ENCODE peak calls at places on chromosomes 3 and 15, in nine cellular contexts. Y, R, M, F, V, O, C, S and Z are unnamed samples.

GRCh38 chr15:100005715-100006114 is 272.5 kb upstream of the LYSMD4 start:
- DNase-seq in Y (no peak), R (no peak), M (no peak), F (no peak), V (no peak), O (no peak), C (no peak), S (no peak), Z (no peak)

GRCh38 chr15:29141206-29141907 is 128.3 kb downstream of the NSMCE3 start:
- DNase-seq in Y (no peak), R (no peak), M (no peak), F (no peak), V (no peak), O (peak; percentile 11), C (no peak), S (no peak), Z (peak; percentile 44)

GRCh38 chr3:181252626-181253025 is 263.1 kb upstream of the DNAJC19 start:
- DNase-seq in Y (no peak), R (no peak), M (no peak), F (no peak), V (no peak), O (no peak), C (no peak), S (peak; percentile 6), Z (no peak)

GRCh38 chr3:119292666-119293065 is 1.5 kb upstream of the ARHGAP31 start:
- DNase-seq in Y (no peak), R (no peak), M (peak; percentile 9), F (no peak), V (no peak), O (no peak), C (no peak), S (no peak), Z (no peak)

GRCh38 chr15:59147666-59148065 is 42.7 kb downstream of the CCNB2 start:
- DNase-seq in Y (no peak), R (no peak), M (no peak), F (no peak), V (no peak), O (no peak), C (no peak), S (no peak), Z (no peak)

GRCh38 chr15:68383161-68384074 is 48.5 kb downstream of the ITGA11 start:
- DNase-seq in Y (peak; percentile 39), R (peak; percentile 69), M (peak; percentile 25), F (no peak), V (peak; percentile 71), O (peak; percentile 56), C (peak; percentile 66), S (peak; percentile 22), Z (peak; percentile 47)

GRCh38 chr15:34203936-34204335 is 6.0 kb downstream of the KATNBL1 start:
- DNase-seq in Y (no peak), R (no peak), M (no peak), F (no peak), V (no peak), O (no peak), C (no peak), S (no peak), Z (peak; percentile 20)

GRCh38 chr3:39920271-39920670 is 110.9 kb downstream of the MYRIP start:
- DNase-seq in Y (no peak), R (no peak), M (no peak), F (no peak), V (no peak), O (no peak), C (no peak), S (no peak), Z (no peak)

GRCh38 chr15:41483519-41483918 is 10.2 kb upstream of the ITPKA start:
- DNase-seq in Y (no peak), R (no peak), M (no peak), F (no peak), V (no peak), O (no peak), C (no peak), S (no peak), Z (no peak)

GRCh38 chr3:26753109-26753508 is 130.5 kb downstream of the LRRC3B start:
- DNase-seq in Y (no peak), R (no peak), M (no peak), F (no peak), V (no peak), O (no peak), C (no peak), S (no peak), Z (no peak)

GRCh38 chr15:42863572-42864239 is 56.9 kb downstream of the TTBK2 start:
- DNase-seq in Y (no peak), R (no peak), M (no peak), F (no peak), V (no peak), O (no peak), C (no peak), S (no peak), Z (no peak)

GRCh38 chr3:170953229-170953628 is 44.8 kb upstream of the EIF5A2 start:
- DNase-seq in Y (no peak), R (no peak), M (no peak), F (no peak), V (no peak), O (no peak), C (peak; percentile 72), S (no peak), Z (no peak)

GRCh38 chr3:150170843-150171513 is 200.3 kb upstream of the PFN2 start:
- DNase-seq in Y (no peak), R (no peak), M (no peak), F (no peak), V (no peak), O (no peak), C (peak; percentile 92), S (no peak), Z (no peak)

GRCh38 chr15:92520914-92521623 is 127.4 kb downstream of the ST8SIA2 start:
- DNase-seq in Y (no peak), R (no peak), M (no peak), F (no peak), V (no peak), O (no peak), C (no peak), S (no peak), Z (no peak)

GRCh38 chr3:59919581-59919980 is 869.8 kb upstream of the CFAP20DC start:
- DNase-seq in Y (no peak), R (no peak), M (no peak), F (no peak), V (no peak), O (no peak), C (no peak), S (no peak), Z (no peak)

GRCh38 chr15:101013151-101013550 is 94.0 kb downstream of the LRRK1 start:
- DNase-seq in Y (no peak), R (no peak), M (no peak), F (no peak), V (no peak), O (peak; percentile 6), C (no peak), S (no peak), Z (no peak)

GRCh38 chr3:139457066-139457465 is 19.2 kb downstream of the RBP2 start:
- DNase-seq in Y (no peak), R (no peak), M (no peak), F (no peak), V (no peak), O (no peak), C (no peak), S (no peak), Z (peak; percentile 86)

GRCh38 chr3:197539651-197540051 is 16.1 kb downstream of the BDH1 start:
- DNase-seq in Y (no peak), R (no peak), M (no peak), F (no peak), V (no peak), O (no peak), C (no peak), S (no peak), Z (peak; percentile 95)

GRCh38 chr3:53807117-53807521 is 39.1 kb downstream of the CHDH start:
- DNase-seq in Y (no peak), R (no peak), M (no peak), F (no peak), V (no peak), O (no peak), C (no peak), S (no peak), Z (no peak)

GRCh38 chr3:123584284-123584987 is 417 bp downstream of the HACD2 start:
- DNase-seq in Y (no peak), R (no peak), M (no peak), F (no peak), V (peak; percentile 71), O (peak; percentile 67), C (no peak), S (peak; percentile 57), Z (no peak)

GRCh38 chr3:44120721-44121582 is 120.7 kb upstream of the TOPAZ1 start:
- DNase-seq in Y (no peak), R (no peak), M (no peak), F (no peak), V (no peak), O (peak; percentile 27), C (peak; percentile 89), S (no peak), Z (no peak)

GRCh38 chr3:141091416-141091815 is 40.3 kb downstream of the SPSB4 start:
- DNase-seq in Y (no peak), R (no peak), M (no peak), F (no peak), V (no peak), O (no peak), C (no peak), S (no peak), Z (no peak)

GRCh38 chr3:49357466-49358216 is 512 bp downstream of the GPX1 start:
- DNase-seq in Y (peak; percentile 32), R (no peak), M (peak; percentile 44), F (peak; percentile 30), V (peak; percentile 28), O (peak; percentile 51), C (peak; percentile 80), S (no peak), Z (peak; percentile 85)

GRCh38 chr15:95235033-95235432 is 1003.7 kb downstream of the MCTP2 start:
- DNase-seq in Y (no peak), R (no peak), M (no peak), F (no peak), V (no peak), O (no peak), C (no peak), S (no peak), Z (no peak)

GRCh38 chr3:32246079-32246675 is 7.7 kb downstream of the CMTM8 start:
- DNase-seq in Y (no peak), R (no peak), M (no peak), F (no peak), V (no peak), O (no peak), C (no peak), S (no peak), Z (peak; percentile 82)

GRCh38 chr15:97960364-97961066 is at the start of gene ARRDC4:
- DNase-seq in Y (peak; percentile 98), R (peak; percentile 40), M (peak; percentile 99), F (peak; percentile 66), V (peak; percentile 94), O (peak; percentile 100), C (peak; percentile 100), S (peak; percentile 99), Z (peak; percentile 99)

GRCh38 chr3:87175662-87176230 is 51.4 kb upstream of the CHMP2B start:
- DNase-seq in Y (no peak), R (no peak), M (no peak), F (no peak), V (no peak), O (no peak), C (no peak), S (no peak), Z (no peak)

GRCh38 chr15:31100738-31101137 is 787 bp downstream of the TRPM1 start:
- DNase-seq in Y (no peak), R (no peak), M (no peak), F (no peak), V (no peak), O (no peak), C (no peak), S (no peak), Z (no peak)

GRCh38 chr15:38463893-38464292 is 10.0 kb downstream of the FAM98B start:
- DNase-seq in Y (no peak), R (no peak), M (no peak), F (no peak), V (no peak), O (no peak), C (no peak), S (no peak), Z (no peak)

GRCh38 chr15:73826711-73827243 is 46.6 kb upstream of the TBC1D21 start:
- DNase-seq in Y (no peak), R (no peak), M (no peak), F (no peak), V (no peak), O (no peak), C (no peak), S (no peak), Z (peak; percentile 72)

GRCh38 chr3:126577256-126577655 is 18.5 kb upstream of the C3orf22 start:
- DNase-seq in Y (no peak), R (no peak), M (no peak), F (no peak), V (no peak), O (no peak), C (no peak), S (no peak), Z (no peak)